ENCODE peak calls at places on chromosomes 6 and 20, in five cellular contexts. L is right atrium auricular region, I is retinal pigment epithelial cell, V is HFF-Myc, S is endothelial cell. T is an unnamed sample.
A peak's percentile ranks its signal among the peaks of the same experiment; 100 is the strongest.

GRCh38 chr20:50585678-50586077 is 75.5 kb downstream of the PTPN1 start:
- DNase-seq in L (no peak), I (no peak), V (no peak), S (no peak), T (no peak)

GRCh38 chr6:2132416-2132815 is 113.0 kb downstream of the GMDS start:
- DNase-seq in L (no peak), I (peak; percentile 16), V (no peak), S (no peak), T (no peak)

GRCh38 chr6:144585217-144585814 is 300.2 kb downstream of the UTRN start:
- DNase-seq in L (no peak), I (no peak), V (peak; percentile 26), S (peak; percentile 19), T (no peak)

GRCh38 chr20:48267825-48268615 is 482.7 kb upstream of the SULF2 start:
- DNase-seq in L (no peak), I (no peak), V (no peak), S (no peak), T (no peak)

GRCh38 chr6:135346747-135347146 is 150.8 kb downstream of the AHI1 start:
- DNase-seq in L (no peak), I (no peak), V (peak; percentile 22), S (no peak), T (no peak)

GRCh38 chr6:44161997-44162338 is 3.3 kb downstream of the CAPN11 start:
- DNase-seq in L (no peak), I (no peak), V (no peak), S (no peak), T (no peak)

GRCh38 chr6:29777319-29777718 is 50.3 kb upstream of the HLA-G start:
- DNase-seq in L (no peak), I (no peak), V (no peak), S (no peak), T (no peak)

GRCh38 chr6:36384095-36384494 is 3.4 kb downstream of the ETV7 start:
- DNase-seq in L (no peak), I (no peak), V (no peak), S (no peak), T (no peak)

GRCh38 chr20:54995553-54995952 is 520.2 kb downstream of the DOK5 start:
- DNase-seq in L (no peak), I (no peak), V (no peak), S (no peak), T (no peak)

GRCh38 chr20:46119547-46119946 is 1.4 kb downstream of the CD40 start:
- DNase-seq in L (no peak), I (no peak), V (no peak), S (no peak), T (no peak)

GRCh38 chr20:16485406-16485805 is 87.8 kb downstream of the KIF16B start:
- DNase-seq in L (no peak), I (no peak), V (no peak), S (no peak), T (no peak)

GRCh38 chr6:23784313-23784919 is 341.6 kb upstream of the NRSN1 start:
- DNase-seq in L (no peak), I (no peak), V (no peak), S (no peak), T (no peak)

GRCh38 chr6:2579241-2579761 is 171.4 kb downstream of the MYLK4 start:
- DNase-seq in L (peak; percentile 62), I (no peak), V (no peak), S (no peak), T (no peak)

GRCh38 chr6:40885139-40885774 is 153.8 kb downstream of the UNC5CL start:
- DNase-seq in L (no peak), I (no peak), V (no peak), S (no peak), T (no peak)

GRCh38 chr6:42028234-42029061 is 21.9 kb upstream of the TAF8 start:
- DNase-seq in L (no peak), I (no peak), V (no peak), S (no peak), T (no peak)

GRCh38 chr6:54252496-54252895 is 55.7 kb upstream of the TINAG start:
- DNase-seq in L (no peak), I (no peak), V (no peak), S (no peak), T (no peak)

GRCh38 chr6:169859978-169860703 is 108.7 kb downstream of the ERMARD start:
- DNase-seq in L (peak; percentile 38), I (no peak), V (no peak), S (no peak), T (no peak)

GRCh38 chr6:83378621-83379388 is 52.0 kb downstream of the ME1 start:
- DNase-seq in L (no peak), I (no peak), V (peak; percentile 22), S (no peak), T (no peak)

GRCh38 chr20:37313546-37314091 is 24.2 kb downstream of the MANBAL start:
- DNase-seq in L (no peak), I (no peak), V (no peak), S (no peak), T (no peak)

GRCh38 chr20:61253640-61254511 is 1.8 kb downstream of the CDH4 start:
- DNase-seq in L (no peak), I (no peak), V (no peak), S (peak; percentile 13), T (peak; percentile 37)

GRCh38 chr6:87909849-87910248 is 137.8 kb upstream of the SPACA1 start:
- DNase-seq in L (no peak), I (peak; percentile 89), V (no peak), S (no peak), T (no peak)

GRCh38 chr6:145809785-145810184 is 4.8 kb downstream of the FBXO30 start:
- DNase-seq in L (no peak), I (no peak), V (no peak), S (no peak), T (no peak)

GRCh38 chr6:11632795-11633511 is 95.4 kb downstream of the TMEM170B start:
- DNase-seq in L (no peak), I (no peak), V (no peak), S (no peak), T (no peak)

GRCh38 chr6:28988536-28989415 is 16.3 kb downstream of the ZNF311 start:
- DNase-seq in L (no peak), I (no peak), V (no peak), S (peak; percentile 93), T (peak; percentile 82)

GRCh38 chr6:106097368-106098231 is 11.5 kb downstream of the PRDM1 start:
- DNase-seq in L (no peak), I (no peak), V (no peak), S (no peak), T (no peak)

GRCh38 chr20:43009497-43009896 is 180.2 kb downstream of the PTPRT start:
- DNase-seq in L (no peak), I (no peak), V (no peak), S (no peak), T (no peak)

GRCh38 chr6:12450446-12450845 is 160.3 kb downstream of the EDN1 start:
- DNase-seq in L (no peak), I (no peak), V (no peak), S (no peak), T (no peak)

GRCh38 chr6:167210375-167211295 is 52.9 kb upstream of the GPR31 start:
- DNase-seq in L (no peak), I (no peak), V (no peak), S (peak; percentile 51), T (no peak)

GRCh38 chr6:167211870-167212715 is 54.3 kb upstream of the GPR31 start:
- DNase-seq in L (no peak), I (no peak), V (no peak), S (no peak), T (no peak)

GRCh38 chr6:167207527-167207926 is 49.7 kb upstream of the GPR31 start:
- DNase-seq in L (no peak), I (no peak), V (no peak), S (no peak), T (no peak)

GRCh38 chr6:167208819-167209576 is 51.2 kb upstream of the GPR31 start:
- DNase-seq in L (no peak), I (no peak), V (no peak), S (no peak), T (no peak)

DNA sequence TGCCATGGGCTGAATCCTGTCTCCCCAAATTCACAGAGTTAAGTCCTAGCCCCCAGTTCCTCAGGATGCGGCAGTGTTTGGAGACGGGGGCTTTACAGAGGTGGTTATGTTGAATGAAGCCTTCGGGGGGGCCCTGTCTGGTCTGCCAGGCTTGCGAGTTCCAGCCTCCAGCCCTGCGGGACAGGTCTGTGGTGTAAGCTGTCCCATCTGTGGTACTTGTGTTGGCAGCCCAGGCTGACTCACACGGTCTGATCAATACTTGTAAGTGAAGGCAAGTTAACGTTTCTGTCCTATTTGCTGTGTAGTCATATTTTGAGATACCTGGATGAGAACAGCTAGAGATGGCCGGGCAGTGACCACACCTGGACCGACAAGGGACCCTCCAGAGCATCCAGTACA is 51.8 kb upstream of the GPR31 start:
- DNase-seq in L (no peak), I (no peak), V (no peak), S (no peak), T (no peak)
- TF ChIP-seq CTCF in L (no peak), I (no peak), V (no peak), S (no peak), T (no peak)

DNA sequence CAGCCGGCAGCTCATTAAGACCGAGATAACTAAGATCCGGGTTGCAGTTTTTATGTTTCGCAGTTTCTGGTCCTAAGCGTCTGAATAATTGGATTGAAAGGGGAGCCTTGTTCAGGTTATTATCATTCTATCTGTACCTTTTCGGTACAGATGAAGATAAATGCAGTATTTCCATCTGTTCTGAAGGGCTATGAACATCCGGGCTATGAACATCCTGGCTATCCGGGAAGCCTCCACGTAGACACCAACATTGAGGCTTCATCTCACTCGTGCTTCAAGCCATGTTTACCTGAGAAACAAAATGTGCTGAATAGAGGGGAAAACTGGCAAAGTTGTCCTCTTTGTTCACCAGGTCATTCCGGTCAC is 399 bp upstream of the REPS1 start:
- DNase-seq in L (no peak), I (no peak), V (no peak), S (no peak), T (no peak)
- TF ChIP-seq CTCF in L (peak; percentile 45), I (no peak), V (peak; percentile 19), S (peak; percentile 44), T (peak; percentile 27)

DNA sequence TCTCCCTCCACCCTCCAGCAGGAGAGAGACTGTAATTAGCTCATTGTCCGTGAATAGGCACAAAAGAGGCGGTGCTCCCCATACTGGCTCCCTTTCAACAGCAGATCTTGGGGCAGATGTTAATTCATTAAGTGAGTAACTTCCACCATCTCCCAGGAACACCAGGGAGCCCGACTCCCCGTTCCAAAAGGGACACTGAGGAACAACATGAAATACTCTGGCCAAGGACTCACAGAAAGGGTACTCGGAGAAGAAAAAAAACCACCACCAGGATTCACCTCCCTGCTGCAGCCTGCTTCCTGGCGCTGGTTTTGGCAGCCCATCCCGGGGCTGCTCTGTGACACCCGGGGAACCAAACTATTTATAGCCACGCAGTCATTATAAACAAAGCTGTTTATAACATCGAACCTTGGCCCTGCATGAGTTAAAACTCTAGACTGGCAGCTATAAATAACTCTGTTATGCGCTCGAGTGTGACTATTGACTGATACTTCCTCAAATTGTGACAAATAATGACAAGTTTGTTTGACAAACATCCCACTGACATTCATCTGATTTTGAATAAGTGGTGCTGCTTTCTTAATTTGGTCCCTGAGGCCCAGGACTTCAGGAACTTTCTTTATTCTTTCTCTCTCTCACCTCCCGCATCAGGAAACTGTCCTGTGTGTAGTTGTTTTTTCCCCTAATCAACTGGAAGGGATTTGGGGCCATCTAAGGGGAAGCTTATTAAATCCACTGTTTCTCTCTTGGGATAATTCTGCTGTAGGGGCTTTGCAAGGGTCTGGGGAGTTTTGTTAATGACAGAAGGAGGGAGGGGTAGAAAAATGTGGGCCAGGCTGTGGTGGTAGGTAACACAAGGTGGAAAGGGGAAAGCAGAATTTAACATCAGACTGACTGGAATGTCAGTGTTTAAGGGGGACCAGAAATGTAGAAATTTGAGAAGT is 521.6 kb downstream of the CD83 start:
- DNase-seq in L (peak; percentile 61), I (no peak), V (peak; percentile 9), S (no peak), T (no peak)
- TF ChIP-seq CTCF in L (no peak), I (no peak), V (no peak), S (no peak), T (no peak)

GRCh38 chr20:58192567-58192966 is 35.9 kb downstream of the ANKRD60 start:
- DNase-seq in L (no peak), I (no peak), V (no peak), S (peak; percentile 48), T (peak; percentile 44)
- TF ChIP-seq CTCF in L (peak; percentile 62), I (peak; percentile 67), V (peak; percentile 67), S (peak; percentile 75), T (peak; percentile 68)